ENCODE peak calls at places on chromosomes 2 and 18, in four cellular contexts. C is nephron progenitor cell, O is esophagus squamous epithelium, Y is retinal pigment epithelial cell. J is an unnamed sample.

GRCh38 chr2:179569834-179570233 is 291.6 kb downstream of the ZNF385B start:
- DNase-seq in O (no peak), C (no peak), Y (no peak), J (peak)

GRCh38 chr2:36697424-36698066 is 1.0 kb downstream of the VIT start:
- DNase-seq in O (no peak), Y (no peak), C (no peak), J (no peak)

GRCh38 chr2:237422309-237422708 is 8.3 kb upstream of the COL6A3 start:
- DNase-seq in O (no peak), C (no peak), Y (no peak), J (no peak)

GRCh38 chr2:86634352-86634751 is 10.7 kb upstream of the RNF103 start:
- DNase-seq in Y (no peak), O (no peak), C (no peak), J (no peak)

GRCh38 chr2:209316141-209316540 is 107.7 kb upstream of the MAP2 start:
- DNase-seq in O (no peak), C (no peak), Y (no peak), J (no peak)

GRCh38 chr18:34710430-34711386 is 610 bp downstream of the DTNA start:
- DNase-seq in O (no peak), Y (no peak), C (peak), J (no peak)

GRCh38 chr2:231017250-231017636 is 20.1 kb upstream of the C2orf72 start:
- DNase-seq in O (no peak), Y (no peak), C (no peak), J (no peak)

GRCh38 chr18:50024466-50024865 is 170.5 kb downstream of the MYO5B start:
- DNase-seq in C (no peak), O (no peak), Y (no peak), J (no peak)

GRCh38 chr2:224162122-224162521 is 123.0 kb upstream of the SERPINE2 start:
- DNase-seq in O (no peak), C (peak), Y (no peak), J (no peak)

GRCh38 chr2:12766421-12766879 is 49.7 kb downstream of the TRIB2 start:
- DNase-seq in Y (no peak), O (no peak), C (no peak), J (no peak)

GRCh38 chr2:223598994-223599645 is 3.0 kb downstream of the SCG2 start:
- DNase-seq in O (no peak), C (no peak), Y (no peak), J (no peak)

GRCh38 chr2:235537587-235537986 is 43.7 kb downstream of the AGAP1 start:
- DNase-seq in O (no peak), Y (no peak), C (no peak), J (no peak)

GRCh38 chr2:128306081-128306930 is 12.4 kb downstream of the HS6ST1 start:
- DNase-seq in Y (peak), C (peak), O (no peak), J (peak)

GRCh38 chr2:174259981-174260380 is 11.6 kb upstream of the OLA1 start:
- DNase-seq in C (no peak), Y (peak), O (no peak), J (peak)

GRCh38 chr2:236044191-236044590 is 124.0 kb downstream of the GBX2 start:
- DNase-seq in C (no peak), O (no peak), Y (no peak), J (no peak)

GRCh38 chr2:188046437-188046836 is 245.2 kb upstream of the GULP1 start:
- DNase-seq in Y (no peak), O (no peak), C (no peak), J (no peak)

GRCh38 chr2:113181491-113182051 is 7.8 kb downstream of the PSD4 start:
- DNase-seq in Y (no peak), O (no peak), C (no peak), J (no peak)

GRCh38 chr18:2522112-2522511 is 49.2 kb downstream of the METTL4 start:
- DNase-seq in O (no peak), C (no peak), Y (no peak), J (no peak)

GRCh38 chr2:216286616-216287231 is 85.6 kb downstream of the MARCHF4 start:
- DNase-seq in O (no peak), C (no peak), Y (no peak), J (peak)

GRCh38 chr2:102080451-102081054 is 62.0 kb upstream of the IL1R1 start:
- DNase-seq in Y (no peak), C (no peak), O (no peak), J (no peak)

GRCh38 chr2:121529439-121530209 is 1.1 kb upstream of the RNU4ATAC start:
- DNase-seq in Y (no peak), O (no peak), C (peak), J (peak)

GRCh38 chr18:30106356-30106755 is 936.2 kb downstream of the DSC3 start:
- DNase-seq in C (no peak), O (no peak), Y (peak), J (no peak)

GRCh38 chr2:144151877-144152276 is 368.0 kb downstream of the ZEB2 start:
- DNase-seq in O (no peak), Y (no peak), C (no peak), J (no peak)

GRCh38 chr2:29528891-29529520 is 392.4 kb downstream of the ALK start:
- DNase-seq in Y (no peak), O (no peak), C (no peak), J (peak)

GRCh38 chr2:9235388-9236344 is 29.1 kb downstream of the ASAP2 start:
- DNase-seq in O (no peak), Y (no peak), C (peak), J (no peak)

GRCh38 chr2:118088051-118089014 is at the start of gene INSIG2:
- DNase-seq in Y (peak), O (peak), C (peak), J (peak)
- TF ChIP-seq CTCF in Y (peak), O (peak), C (no peak), J (no peak)

DNA sequence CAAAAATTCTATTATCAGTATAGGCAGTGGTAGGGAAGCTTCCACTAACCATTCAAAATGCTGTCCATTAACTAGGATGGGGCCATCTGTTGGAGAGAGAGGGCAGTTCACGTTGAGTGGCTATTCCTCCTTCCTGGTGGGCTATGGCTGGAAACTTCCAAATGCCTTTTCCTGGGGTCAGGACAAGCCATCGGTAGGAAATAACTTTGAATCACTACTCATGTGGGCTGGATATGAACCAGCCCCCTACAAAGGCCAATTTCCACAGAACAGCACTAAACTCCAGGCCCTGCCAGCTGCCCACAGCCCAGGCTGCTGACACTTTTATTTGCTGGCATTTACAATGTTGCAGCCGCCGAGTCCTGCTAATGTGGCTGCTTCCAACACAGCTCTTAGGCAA is 156.1 kb upstream of the HNRNPA3 start:
- DNase-seq in C (peak), Y (no peak), O (no peak), J (no peak)
- TF ChIP-seq CTCF in C (peak), Y (peak), O (no peak), J (no peak)

DNA sequence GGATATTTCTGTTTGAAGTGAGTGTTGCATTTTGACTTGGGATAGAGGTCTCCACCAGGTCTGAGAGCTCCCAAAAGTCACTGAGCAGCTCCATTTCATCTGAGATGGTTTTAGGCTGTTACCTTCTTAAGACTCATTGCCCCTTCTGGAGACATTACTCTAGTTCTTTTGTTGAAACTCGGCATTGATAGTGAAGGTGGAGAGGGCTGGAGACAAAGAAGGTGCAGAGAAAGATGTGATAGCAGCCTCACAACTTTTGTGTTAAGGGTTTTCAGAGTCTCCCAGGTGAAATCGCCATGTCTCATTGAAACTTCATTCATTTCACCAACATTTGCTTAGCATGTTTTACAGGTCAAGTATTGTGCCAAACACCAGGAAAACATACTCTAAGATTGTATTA is 219.6 kb downstream of the INSIG2 start:
- DNase-seq in C (no peak), O (no peak), Y (no peak), J (no peak)
- TF ChIP-seq CTCF in C (no peak), O (no peak), Y (no peak), J (no peak)

DNA sequence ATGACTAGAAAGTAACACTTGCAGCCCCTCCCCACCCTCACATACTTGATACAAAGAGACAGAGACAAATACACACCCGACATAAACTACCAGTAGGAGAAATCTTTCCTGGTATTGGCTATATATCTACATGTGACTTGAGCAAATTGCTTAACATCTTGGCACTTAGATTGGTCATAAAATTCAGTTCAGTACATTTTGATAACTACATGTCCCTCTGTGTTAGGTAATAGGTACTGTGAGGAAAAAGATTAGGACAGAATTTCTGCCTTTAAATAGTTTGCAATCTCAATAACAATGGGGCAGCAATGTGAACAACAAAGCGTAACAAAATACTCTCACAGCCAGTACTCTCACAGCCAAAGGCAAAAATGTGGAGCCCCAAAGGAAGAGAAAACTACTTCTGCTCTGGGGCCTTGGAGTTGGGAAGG is 670.0 kb upstream of the ACVR2A start:
- DNase-seq in Y (no peak), C (no peak), O (no peak), J (no peak)
- TF ChIP-seq CTCF in Y (no peak), C (no peak), O (no peak), J (no peak)

GRCh38 chr2:238848566-238848940 is 668 bp downstream of the TWIST2 start:
- DNase-seq in C (peak), Y (no peak), O (no peak), J (no peak)

GRCh38 chr2:238848941-238849853 is 1.3 kb downstream of the TWIST2 start:
- DNase-seq in C (peak), Y (no peak), O (no peak), J (peak)

GRCh38 chr2:238846503-238847431 is 1.1 kb upstream of the TWIST2 start:
- DNase-seq in C (peak), O (no peak), Y (no peak), J (no peak)

GRCh38 chr2:238847432-238847801 is 468 bp upstream of the TWIST2 start:
- DNase-seq in Y (no peak), C (no peak), O (no peak), J (no peak)

DNA sequence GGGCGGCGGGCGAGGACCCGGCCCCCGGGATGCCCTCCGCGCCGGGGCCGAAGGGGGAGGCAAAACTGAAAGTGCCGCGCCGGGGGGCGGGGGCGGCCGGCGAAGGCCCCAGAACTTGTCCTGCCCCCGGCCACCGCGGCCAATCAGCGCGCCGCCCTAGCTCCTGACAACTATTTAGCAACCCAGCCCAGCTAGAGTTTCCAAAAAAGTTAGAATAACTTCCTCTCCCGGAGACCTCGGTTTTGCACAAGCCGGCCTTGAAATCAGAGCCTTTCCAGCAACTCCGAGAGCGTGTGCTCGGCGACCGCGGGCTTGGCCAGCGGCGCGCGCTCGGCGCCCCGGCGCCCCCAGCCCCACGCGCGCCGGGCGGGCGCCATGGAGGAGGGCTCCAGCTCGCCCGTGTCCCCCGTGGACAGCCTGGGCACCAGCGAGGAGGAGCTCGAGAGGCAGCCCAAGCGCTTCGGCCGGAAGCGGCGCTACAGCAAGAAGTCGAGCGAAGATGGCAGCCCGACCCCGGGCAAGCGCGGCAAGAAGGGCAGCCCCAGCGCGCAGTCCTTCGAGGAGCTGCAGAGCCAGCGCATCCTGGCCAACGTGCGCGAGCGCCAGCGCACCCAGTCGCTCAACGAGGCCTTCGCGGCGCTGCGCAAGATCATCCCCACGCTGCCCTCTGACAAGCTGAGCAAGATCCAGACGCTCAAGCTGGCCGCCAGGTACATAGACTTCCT is at the start of gene TWIST2:
- DNase-seq in C (peak), O (no peak), Y (no peak), J (no peak)
- TF ChIP-seq CTCF in C (no peak), O (no peak), Y (no peak), J (no peak)

DNA sequence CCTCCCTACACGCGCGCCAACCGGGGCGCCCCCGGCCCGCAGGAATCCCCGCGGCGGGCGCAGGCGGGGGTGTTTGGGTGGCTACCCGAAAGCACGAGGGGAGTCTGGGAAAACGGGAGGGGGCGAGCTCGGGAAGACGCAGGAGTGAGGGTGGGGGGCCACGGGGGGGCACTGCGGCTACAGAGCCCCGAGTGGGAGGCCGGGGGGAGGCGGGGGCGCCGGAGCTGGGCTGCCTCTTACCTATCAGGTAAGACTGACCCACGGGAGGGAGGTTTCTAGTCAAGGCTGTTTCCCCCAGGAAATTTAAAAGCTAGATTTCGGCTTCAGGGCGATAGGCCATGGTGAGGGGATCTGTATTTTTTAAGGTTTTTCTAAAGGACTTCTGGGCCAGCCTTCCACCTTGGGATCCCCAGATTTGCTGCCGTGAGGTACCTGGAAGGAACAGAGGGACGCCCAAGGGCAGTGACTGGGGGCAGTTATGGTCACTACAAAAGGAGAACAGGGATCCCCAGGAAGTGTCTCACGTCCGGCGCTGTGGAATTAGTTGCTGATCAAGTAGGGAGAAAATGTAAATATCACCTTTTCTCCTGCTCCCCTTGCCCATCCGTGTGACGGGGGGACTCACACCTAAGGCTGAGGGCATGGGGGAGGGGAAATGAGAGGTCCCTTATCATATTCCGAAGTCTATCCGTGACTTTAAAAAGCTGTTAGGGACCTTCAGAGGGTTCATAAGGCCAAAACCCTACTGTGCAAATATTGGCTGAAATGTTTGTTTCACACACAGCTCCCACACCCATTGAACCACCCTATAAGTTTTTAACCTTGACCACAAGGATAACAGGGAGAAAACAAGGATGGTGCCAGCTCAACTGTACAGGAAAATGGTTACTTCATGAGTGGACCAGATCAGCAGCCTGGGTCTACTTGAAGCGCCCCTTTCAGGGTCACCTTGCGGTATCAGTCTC is 638 bp upstream of the IRS1 start:
- DNase-seq in Y (no peak), C (peak), O (no peak), J (no peak)
- TF ChIP-seq CTCF in Y (no peak), C (no peak), O (peak), J (no peak)

DNA sequence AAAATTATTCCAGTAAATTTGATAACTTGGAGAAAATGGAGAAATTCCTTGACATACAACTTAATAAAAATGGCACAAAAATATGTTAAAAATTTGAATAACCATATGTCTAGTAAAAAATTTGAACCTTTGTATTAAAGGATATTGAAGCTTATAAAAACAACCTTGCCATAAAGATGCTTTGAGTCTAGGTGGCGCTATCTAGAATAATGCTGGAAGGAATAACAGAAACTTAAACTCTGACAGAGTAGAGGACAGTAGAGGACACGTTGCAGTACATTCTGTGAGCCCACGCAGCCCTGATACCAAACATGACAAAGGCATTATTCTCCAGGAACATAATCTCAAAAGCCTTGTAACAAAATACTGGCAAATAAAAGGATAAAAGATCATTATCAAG is 44.7 kb upstream of the ALKAL2 start:
- DNase-seq in O (no peak), C (no peak), Y (no peak), J (no peak)
- TF ChIP-seq CTCF in O (no peak), C (peak), Y (no peak), J (no peak)

DNA sequence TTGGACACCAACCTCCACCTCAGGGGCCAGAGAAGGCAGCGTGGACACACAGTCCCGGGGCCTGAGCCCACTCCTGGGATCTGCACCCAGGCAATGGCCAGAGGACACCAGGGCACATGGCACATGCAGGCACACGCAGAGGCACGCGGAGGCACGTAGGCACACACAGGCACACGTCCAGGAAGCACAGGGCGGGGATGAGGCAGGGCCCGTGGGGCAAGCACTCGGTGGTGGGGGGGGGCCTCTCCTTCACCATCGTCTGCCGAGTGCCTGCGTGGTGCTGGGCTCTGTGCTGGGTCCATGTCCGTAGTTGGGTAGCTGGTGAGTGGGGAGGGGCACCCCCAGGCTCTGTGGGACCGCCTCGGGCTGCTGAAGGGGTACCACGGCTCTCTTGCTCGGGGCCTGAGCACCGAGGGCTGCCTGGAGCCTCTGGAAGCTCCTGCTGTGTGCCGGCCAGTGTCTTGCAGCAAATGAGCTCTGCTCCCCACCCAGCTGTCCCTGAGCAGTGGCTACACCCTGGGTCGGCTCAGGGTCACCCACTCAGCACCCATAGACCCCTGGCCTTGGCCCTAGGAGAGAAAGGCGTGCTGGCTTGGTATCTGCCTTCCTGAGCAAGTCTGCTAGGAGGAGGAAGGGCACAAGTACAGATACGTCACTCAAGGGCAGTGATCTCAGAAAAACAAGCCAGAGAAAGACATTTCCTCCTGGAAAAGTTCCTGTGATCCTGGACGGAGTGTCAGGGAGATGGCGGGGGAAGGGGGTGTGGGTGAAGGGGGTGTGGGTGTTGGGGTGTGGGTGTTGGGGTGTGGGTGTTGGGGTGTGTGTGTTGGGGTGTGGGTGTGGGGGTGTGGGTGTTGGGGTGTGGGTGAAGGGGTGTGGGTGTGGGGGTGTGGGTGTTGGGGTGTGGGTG is 26.5 kb downstream of the RTP5 start:
- DNase-seq in O (peak), C (no peak), Y (no peak), J (peak)
- TF ChIP-seq CTCF in O (no peak), C (no peak), Y (no peak), J (no peak)

J was measured in cardiac muscle cell.